ENCODE peak calls at places on chromosome 16, in ten cellular contexts. One of them, this sample, is unnamed.
A peak's percentile ranks its signal among the peaks of the same experiment; 100 is the strongest.

GRCh38 chr16:49827806-49828428 is 28.0 kb downstream of the ZNF423 start:
- DNase-seq in HCT116: no peak
- DNase-seq in mammary epithelial cell: no peak
- DNase-seq in fibroblast of lung: no peak
- DNase-seq in A549: no peak
- DNase-seq in PC-3: no peak
- DNase-seq in H9: no peak
- DNase-seq in H1: no peak
- DNase-seq in MM.1S: no peak
- DNase-seq in PC-9: no peak
- DNase-seq in this sample: no peak

GRCh38 chr16:48035142-48035541 is 120.7 kb downstream of the ABCC12 start:
- DNase-seq in MM.1S: no peak
- DNase-seq in H1: no peak
- DNase-seq in PC-3: peak; percentile 74
- DNase-seq in H9: no peak
- DNase-seq in fibroblast of lung: no peak
- DNase-seq in A549: no peak
- DNase-seq in HCT116: no peak
- DNase-seq in mammary epithelial cell: peak; percentile 12
- DNase-seq in PC-9: no peak
- DNase-seq in this sample: no peak

GRCh38 chr16:69467531-69468204 is 43.2 kb downstream of the CYB5B start:
- DNase-seq in PC-3: no peak
- DNase-seq in A549: peak; percentile 24
- DNase-seq in HCT116: no peak
- DNase-seq in H1: no peak
- DNase-seq in fibroblast of lung: no peak
- DNase-seq in PC-9: no peak
- DNase-seq in H9: no peak
- DNase-seq in mammary epithelial cell: no peak
- DNase-seq in MM.1S: no peak
- DNase-seq in this sample: no peak

GRCh38 chr16:3945751-3946603 is 65.5 kb upstream of the CREBBP start:
- DNase-seq in MM.1S: no peak
- DNase-seq in mammary epithelial cell: peak; percentile 79
- DNase-seq in H1: no peak
- DNase-seq in A549: peak; percentile 71
- DNase-seq in PC-9: peak; percentile 86
- DNase-seq in PC-3: peak; percentile 91
- DNase-seq in fibroblast of lung: peak; percentile 97
- DNase-seq in HCT116: peak; percentile 33
- DNase-seq in H9: no peak
- DNase-seq in this sample: peak; percentile 99

GRCh38 chr16:21194771-21195301 is 16.5 kb downstream of the ZP2 start:
- DNase-seq in H9: no peak
- DNase-seq in A549: no peak
- DNase-seq in HCT116: no peak
- DNase-seq in H1: no peak
- DNase-seq in fibroblast of lung: no peak
- DNase-seq in PC-9: no peak
- DNase-seq in MM.1S: no peak
- DNase-seq in mammary epithelial cell: peak; percentile 39
- DNase-seq in PC-3: no peak
- DNase-seq in this sample: no peak

GRCh38 chr16:59973966-59974365 is 1239.8 kb upstream of the GOT2 start:
- DNase-seq in A549: no peak
- DNase-seq in PC-9: no peak
- DNase-seq in mammary epithelial cell: peak; percentile 94
- DNase-seq in H9: no peak
- DNase-seq in H1: no peak
- DNase-seq in fibroblast of lung: no peak
- DNase-seq in PC-3: peak; percentile 10
- DNase-seq in HCT116: no peak
- DNase-seq in MM.1S: no peak
- DNase-seq in this sample: no peak

GRCh38 chr16:51134269-51134812 is 16.7 kb downstream of the SALL1 start:
- DNase-seq in H1: no peak
- DNase-seq in PC-3: no peak
- DNase-seq in mammary epithelial cell: no peak
- DNase-seq in HCT116: no peak
- DNase-seq in MM.1S: no peak
- DNase-seq in H9: peak; percentile 62
- DNase-seq in A549: no peak
- DNase-seq in PC-9: no peak
- DNase-seq in fibroblast of lung: no peak
- DNase-seq in this sample: no peak

GRCh38 chr16:69351309-69352027 is at the start of gene TMED6:
- DNase-seq in mammary epithelial cell: no peak
- DNase-seq in PC-3: no peak
- DNase-seq in HCT116: no peak
- DNase-seq in A549: no peak
- DNase-seq in MM.1S: no peak
- DNase-seq in H9: no peak
- DNase-seq in PC-9: no peak
- DNase-seq in H1: no peak
- DNase-seq in fibroblast of lung: no peak
- DNase-seq in this sample: no peak

GRCh38 chr16:54096607-54097006 is 190.0 kb downstream of the IRX3 start:
- DNase-seq in A549: no peak
- DNase-seq in H1: no peak
- DNase-seq in HCT116: no peak
- DNase-seq in H9: no peak
- DNase-seq in PC-3: no peak
- DNase-seq in fibroblast of lung: no peak
- DNase-seq in PC-9: no peak
- DNase-seq in MM.1S: no peak
- DNase-seq in mammary epithelial cell: no peak
- DNase-seq in this sample: no peak

GRCh38 chr16:78488461-78488860 is 389.0 kb downstream of the WWOX start:
- DNase-seq in PC-9: no peak
- DNase-seq in fibroblast of lung: no peak
- DNase-seq in A549: no peak
- DNase-seq in H1: no peak
- DNase-seq in mammary epithelial cell: no peak
- DNase-seq in PC-3: no peak
- DNase-seq in MM.1S: no peak
- DNase-seq in HCT116: no peak
- DNase-seq in H9: no peak
- DNase-seq in this sample: no peak

GRCh38 chr16:69108905-69109252 is 3.4 kb downstream of the HAS3 start:
- DNase-seq in HCT116: no peak
- DNase-seq in PC-9: no peak
- DNase-seq in mammary epithelial cell: no peak
- DNase-seq in A549: no peak
- DNase-seq in fibroblast of lung: no peak
- DNase-seq in H1: no peak
- DNase-seq in MM.1S: no peak
- DNase-seq in PC-3: no peak
- DNase-seq in H9: no peak
- DNase-seq in this sample: no peak

GRCh38 chr16:49641250-49641649 is 214.7 kb downstream of the ZNF423 start:
- DNase-seq in H1: no peak
- DNase-seq in PC-3: no peak
- DNase-seq in MM.1S: no peak
- DNase-seq in PC-9: no peak
- DNase-seq in HCT116: no peak
- DNase-seq in mammary epithelial cell: no peak
- DNase-seq in fibroblast of lung: no peak
- DNase-seq in A549: no peak
- DNase-seq in H9: no peak
- DNase-seq in this sample: no peak

GRCh38 chr16:24036614-24037013 is 200.8 kb downstream of the PRKCB start:
- DNase-seq in PC-9: peak; percentile 30
- DNase-seq in H1: no peak
- DNase-seq in HCT116: peak; percentile 29
- DNase-seq in A549: peak; percentile 48
- DNase-seq in mammary epithelial cell: peak; percentile 33
- DNase-seq in fibroblast of lung: peak; percentile 42
- DNase-seq in MM.1S: peak; percentile 40
- DNase-seq in H9: peak; percentile 55
- DNase-seq in PC-3: peak; percentile 55
- DNase-seq in this sample: peak; percentile 33

GRCh38 chr16:68072038-68072695 is 13.0 kb upstream of the NFATC3 start:
- DNase-seq in mammary epithelial cell: peak; percentile 92
- DNase-seq in MM.1S: no peak
- DNase-seq in HCT116: no peak
- DNase-seq in H9: no peak
- DNase-seq in PC-3: peak; percentile 70
- DNase-seq in PC-9: peak; percentile 26
- DNase-seq in H1: no peak
- DNase-seq in A549: peak; percentile 60
- DNase-seq in fibroblast of lung: peak; percentile 31
- DNase-seq in this sample: peak; percentile 78

GRCh38 chr16:20910781-20911321 is 10.3 kb downstream of the LYRM1 start:
- DNase-seq in mammary epithelial cell: peak; percentile 96
- DNase-seq in HCT116: peak; percentile 75
- DNase-seq in H1: no peak
- DNase-seq in fibroblast of lung: peak; percentile 88
- DNase-seq in MM.1S: no peak
- DNase-seq in H9: no peak
- DNase-seq in A549: peak; percentile 57
- DNase-seq in PC-9: peak; percentile 20
- DNase-seq in PC-3: peak; percentile 91
- DNase-seq in this sample: peak; percentile 92

GRCh38 chr16:84484579-84485254 is 19.7 kb downstream of the MEAK7 start:
- DNase-seq in MM.1S: peak; percentile 8
- DNase-seq in PC-9: peak; percentile 31
- DNase-seq in H9: no peak
- DNase-seq in PC-3: peak; percentile 49
- DNase-seq in A549: peak; percentile 62
- DNase-seq in HCT116: peak; percentile 41
- DNase-seq in fibroblast of lung: peak; percentile 73
- DNase-seq in mammary epithelial cell: no peak
- DNase-seq in H1: no peak
- DNase-seq in this sample: peak; percentile 74

GRCh38 chr16:22296225-22297113 is 740 bp upstream of the POLR3E start:
- DNase-seq in PC-3: no peak
- DNase-seq in A549: no peak
- DNase-seq in mammary epithelial cell: no peak
- DNase-seq in PC-9: peak; percentile 12
- DNase-seq in HCT116: no peak
- DNase-seq in H1: no peak
- DNase-seq in H9: no peak
- DNase-seq in fibroblast of lung: peak; percentile 17
- DNase-seq in MM.1S: peak; percentile 24
- DNase-seq in this sample: no peak

GRCh38 chr16:54318941-54319340 is 32.4 kb upstream of the IRX3 start:
- DNase-seq in MM.1S: no peak
- DNase-seq in A549: no peak
- DNase-seq in H1: no peak
- DNase-seq in PC-3: no peak
- DNase-seq in HCT116: no peak
- DNase-seq in mammary epithelial cell: no peak
- DNase-seq in fibroblast of lung: no peak
- DNase-seq in H9: no peak
- DNase-seq in PC-9: no peak
- DNase-seq in this sample: no peak

GRCh38 chr16:85667841-85668413 is 20.8 kb downstream of the GINS2 start:
- DNase-seq in H1: no peak
- DNase-seq in mammary epithelial cell: no peak
- DNase-seq in H9: no peak
- DNase-seq in HCT116: no peak
- DNase-seq in PC-3: no peak
- DNase-seq in PC-9: no peak
- DNase-seq in A549: no peak
- DNase-seq in MM.1S: no peak
- DNase-seq in fibroblast of lung: no peak
- DNase-seq in this sample: no peak

DNA sequence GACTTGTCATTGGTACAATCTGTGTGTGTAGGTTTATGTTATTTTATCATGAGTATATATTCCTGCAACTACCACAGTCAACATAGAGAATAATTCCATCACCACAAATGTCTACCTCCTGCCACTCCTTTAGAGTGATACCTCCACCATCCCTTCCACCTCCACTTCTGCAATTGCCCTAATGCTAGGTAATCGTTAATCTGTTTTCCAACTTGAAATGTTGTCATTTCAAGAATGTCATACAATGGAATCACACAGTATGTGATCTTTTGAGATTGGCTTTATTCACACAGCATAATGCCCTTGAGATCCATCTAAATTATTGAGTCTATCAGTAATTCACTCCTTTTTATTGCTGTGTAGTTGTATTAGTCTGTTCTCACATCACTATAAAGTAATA is 414.8 kb upstream of the C16orf82 start:
- DNase-seq in mammary epithelial cell: no peak
- DNase-seq in A549: no peak
- DNase-seq in H1: no peak
- DNase-seq in PC-9: no peak
- DNase-seq in H9: no peak
- DNase-seq in fibroblast of lung: no peak
- DNase-seq in PC-3: no peak
- DNase-seq in MM.1S: no peak
- DNase-seq in HCT116: no peak
- DNase-seq in this sample: no peak
- H3K4me2 ChIP-seq in mammary epithelial cell: no peak overlapping the region
- H3K4me2 ChIP-seq in A549: no peak overlapping the region
- H3K4me2 ChIP-seq in H1: no peak overlapping the region
- H3K4me2 ChIP-seq in PC-9: no peak overlapping the region
- H3K4me2 ChIP-seq in H9: no peak overlapping the region
- H3K4me2 ChIP-seq in fibroblast of lung: no peak overlapping the region
- H3K4me2 ChIP-seq in PC-3: no peak overlapping the region
- H3K4me2 ChIP-seq in MM.1S: no peak overlapping the region
- H3K4me2 ChIP-seq in HCT116: no peak overlapping the region
- H3K4me2 ChIP-seq in this sample: no peak overlapping the region

GRCh38 chr16:11297492-11298142 is 16.5 kb upstream of the PRM1 start:
- DNase-seq in mammary epithelial cell: no peak
- DNase-seq in H9: peak; percentile 69
- DNase-seq in MM.1S: peak; percentile 94
- DNase-seq in PC-9: peak; percentile 77
- DNase-seq in HCT116: no peak
- DNase-seq in A549: no peak
- DNase-seq in fibroblast of lung: peak; percentile 82
- DNase-seq in H1: no peak
- DNase-seq in PC-3: no peak
- DNase-seq in this sample: peak; percentile 70
- H3K4me1 ChIP-seq in mammary epithelial cell: peaks cover 13% of the 10 kb centered on the region
- H3K4me1 ChIP-seq in H9: peaks cover 3% of the 10 kb centered on the region
- H3K4me1 ChIP-seq in MM.1S: peaks cover 13% of the 10 kb centered on the region
- H3K4me1 ChIP-seq in PC-9: peaks cover 6% of the 10 kb centered on the region
- H3K4me1 ChIP-seq in HCT116: no peaks in the 10 kb centered on the region
- H3K4me1 ChIP-seq in A549: no peaks in the 10 kb centered on the region
- H3K4me1 ChIP-seq in fibroblast of lung: peaks cover 5% of the 10 kb centered on the region
- H3K4me1 ChIP-seq in H1: peaks cover 5% of the 10 kb centered on the region
- H3K4me1 ChIP-seq in PC-3: no peaks in the 10 kb centered on the region
- H3K4me1 ChIP-seq in this sample: peaks cover 10% of the 10 kb centered on the region

GRCh38 chr16:80317132-80318098 is 223.4 kb upstream of the DYNLRB2 start:
- DNase-seq in PC-9: no peak
- DNase-seq in PC-3: peak; percentile 4
- DNase-seq in H9: peak; percentile 77
- DNase-seq in HCT116: no peak
- DNase-seq in fibroblast of lung: peak; percentile 24
- DNase-seq in mammary epithelial cell: no peak
- DNase-seq in MM.1S: no peak
- DNase-seq in H1: no peak
- DNase-seq in A549: peak; percentile 17
- DNase-seq in this sample: peak; percentile 20
- TF ChIP-seq CTCF in PC-9: peak; percentile 31
- TF ChIP-seq CTCF in PC-3: peak; percentile 26
- TF ChIP-seq CTCF in H9: peak; percentile 68
- TF ChIP-seq CTCF in HCT116: no peak
- TF ChIP-seq CTCF in fibroblast of lung: peak; percentile 21
- TF ChIP-seq CTCF in mammary epithelial cell: peak; percentile 31
- TF ChIP-seq CTCF in MM.1S: no peak
- TF ChIP-seq CTCF in H1: peak; percentile 87
- TF ChIP-seq CTCF in A549: no peak
- TF ChIP-seq CTCF in this sample: peak; percentile 40

GRCh38 chr16:30780549-30780948 is 6.5 kb downstream of the ZNF629 start:
- DNase-seq in fibroblast of lung: no peak
- DNase-seq in PC-9: no peak
- DNase-seq in A549: no peak
- DNase-seq in PC-3: no peak
- DNase-seq in H9: no peak
- DNase-seq in HCT116: no peak
- DNase-seq in mammary epithelial cell: no peak
- DNase-seq in MM.1S: no peak
- DNase-seq in H1: no peak
- DNase-seq in this sample: no peak
- H3K4me2 ChIP-seq in fibroblast of lung: no peak overlapping the region
- H3K4me2 ChIP-seq in PC-9: no peak overlapping the region
- H3K4me2 ChIP-seq in A549: no peak overlapping the region
- H3K4me2 ChIP-seq in PC-3: no peak overlapping the region
- H3K4me2 ChIP-seq in H9: no peak overlapping the region
- H3K4me2 ChIP-seq in HCT116: no peak overlapping the region
- H3K4me2 ChIP-seq in mammary epithelial cell: no peak overlapping the region
- H3K4me2 ChIP-seq in MM.1S: no peak overlapping the region
- H3K4me2 ChIP-seq in H1: no peak overlapping the region
- H3K4me2 ChIP-seq in this sample: no peak overlapping the region